ENCODE peak calls at places on chromosomes 16 and 17, in seven cellular contexts. W is Panc1; Z is tibial artery; J is Jurkat, Clone E6-1; B is epithelial cell of proximal tubule; R is endothelial cell of umbilical vein; V is AG09309. A is an unnamed sample.

GRCh38 chr16:54487933-54488332 is 201.3 kb upstream of the IRX3 start:
- DNase-seq in W (no peak), Z (peak; percentile 72), J (no peak), B (no peak), R (no peak), V (no peak), A (no peak)

GRCh38 chr17:307741-308507 is 44.7 kb downstream of the RPH3AL start:
- DNase-seq in W (no peak), Z (no peak), J (no peak), B (no peak), R (no peak), V (no peak), A (no peak)

GRCh38 chr17:30336369-30337171 is 2.7 kb upstream of the TMIGD1 start:
- DNase-seq in W (peak; percentile 61), Z (no peak), J (peak; percentile 76), B (peak; percentile 91), R (peak; percentile 64), V (no peak), A (peak; percentile 89)

GRCh38 chr16:2973605-2974318 is 4.6 kb downstream of the PAQR4 start:
- DNase-seq in W (no peak), Z (no peak), J (no peak), B (no peak), R (no peak), V (no peak), A (no peak)

GRCh38 chr17:10292057-10292931 is 80.5 kb downstream of the MYH13 start:
- DNase-seq in W (no peak), Z (no peak), J (peak; percentile 9), B (no peak), R (no peak), V (peak; percentile 21), A (peak; percentile 53)

GRCh38 chr17:67223924-67224323 is 21.1 kb downstream of the HELZ start:
- DNase-seq in W (no peak), Z (no peak), J (peak; percentile 20), B (no peak), R (no peak), V (no peak), A (no peak)

GRCh38 chr17:9517396-9517795 is 58.2 kb downstream of the STX8 start:
- DNase-seq in W (no peak), Z (no peak), J (peak; percentile 60), B (no peak), R (no peak), V (no peak), A (no peak)

GRCh38 chr17:59399914-59400313 is 68.5 kb downstream of the YPEL2 start:
- DNase-seq in W (no peak), Z (no peak), J (no peak), B (no peak), R (no peak), V (no peak), A (no peak)

GRCh38 chr16:19164285-19164684 is 3.8 kb upstream of the SYT17 start:
- DNase-seq in W (no peak), Z (no peak), J (no peak), B (no peak), R (no peak), V (no peak), A (no peak)

GRCh38 chr17:69084911-69085310 is 24.2 kb upstream of the ABCA9 start:
- DNase-seq in W (no peak), Z (no peak), J (peak; percentile 4), B (no peak), R (no peak), V (no peak), A (peak; percentile 93)

DNA sequence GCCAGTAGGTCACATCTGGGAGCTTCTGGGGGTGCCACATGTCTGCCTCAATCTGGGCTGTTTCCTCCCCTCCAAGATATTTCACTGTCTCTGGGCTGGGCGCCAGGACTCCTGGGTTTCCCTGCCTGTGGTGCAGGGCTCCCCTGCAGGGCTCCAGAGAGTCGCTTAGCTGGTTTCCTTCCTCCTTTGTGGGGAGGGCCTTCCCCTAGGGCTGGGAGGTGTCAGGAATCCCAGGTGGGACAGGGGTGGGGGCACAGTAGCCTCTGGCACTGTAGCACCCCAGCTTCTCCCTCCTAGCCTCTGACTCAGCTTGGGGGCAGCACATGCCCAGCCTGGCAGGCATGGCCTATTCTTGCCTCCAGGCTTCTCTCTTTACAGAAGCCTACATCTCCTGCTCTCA is 2.6 kb downstream of the RARA start:
- DNase-seq in W (no peak), Z (peak; percentile 77), J (no peak), B (no peak), R (no peak), V (no peak), A (no peak)
- H3K4me3 ChIP-seq in W (peak overlapping the region; percentile 81), Z (no peak overlapping the region), J (no peak overlapping the region), B (no peak overlapping the region), R (no peak overlapping the region), V (no peak overlapping the region), A (no peak overlapping the region)

GRCh38 chr16:73032548-73033270 is 15.2 kb downstream of the ZFHX3 start:
- DNase-seq in W (no peak), Z (no peak), J (no peak), B (no peak), R (no peak), V (no peak), A (peak; percentile 83)
- H3K4me3 ChIP-seq in W (no peak overlapping the region), Z (peak overlapping the region; percentile 4), J (no peak overlapping the region), B (no peak overlapping the region), R (no peak overlapping the region), V (no peak overlapping the region), A (peak overlapping the region; percentile 9)

GRCh38 chr17:49471769-49472168 is 23.3 kb upstream of the NGFR start:
- DNase-seq in W (no peak), Z (no peak), J (no peak), B (no peak), R (no peak), V (no peak), A (no peak)
- H3K4me3 ChIP-seq in W (no peak overlapping the region), Z (no peak overlapping the region), J (no peak overlapping the region), B (no peak overlapping the region), R (no peak overlapping the region), V (no peak overlapping the region), A (no peak overlapping the region)

GRCh38 chr16:85839681-85840240 is 40.3 kb downstream of the COX4I1 start:
- DNase-seq in W (no peak), Z (no peak), J (no peak), B (no peak), R (no peak), V (no peak), A (no peak)
- H3K4me3 ChIP-seq in W (no peak overlapping the region), Z (no peak overlapping the region), J (no peak overlapping the region), B (no peak overlapping the region), R (no peak overlapping the region), V (no peak overlapping the region), A (no peak overlapping the region)